ENCODE peak calls at places on chromosome 1, in four cellular contexts. A is ovary, J is adrenal gland, D is stomach. E is an unnamed sample. For H3K4me1, the result is how much of the 10 kb centered on the place peaks cover.

GRCh38 chr1:10795305-10796021 is 983 bp downstream of the CASZ1 start:
- DNase-seq in A (no peak), J (peak), D (no peak), E (no peak)

GRCh38 chr1:3186526-3186921 is 117.5 kb downstream of the PRDM16 start:
- DNase-seq in A (peak), J (peak), D (peak), E (no peak)

GRCh38 chr1:185644531-185644930 is 89.7 kb upstream of the HMCN1 start:
- DNase-seq in A (no peak), J (no peak), D (no peak), E (no peak)

GRCh38 chr1:205451202-205451601 is 4.6 kb downstream of the BLACAT1 start:
- DNase-seq in A (no peak), J (no peak), D (no peak), E (no peak)

GRCh38 chr1:222618001-222618879 is at the start of gene MIA3:
- DNase-seq in A (peak), J (peak), D (no peak), E (peak)

GRCh38 chr1:39639333-39640130 is at the start of gene HEYL:
- DNase-seq in A (peak), J (peak), D (peak), E (peak)

GRCh38 chr1:68046885-68047658 is 3.4 kb downstream of the DIRAS3 start:
- DNase-seq in A (no peak), J (no peak), D (no peak), E (no peak)

GRCh38 chr1:92858564-92859399 is 26.9 kb downstream of the RPL5 start:
- DNase-seq in A (no peak), J (peak), D (peak), E (peak)

GRCh38 chr1:189605236-189605635 is 872.4 kb downstream of the BRINP3 start:
- DNase-seq in A (no peak), J (no peak), D (no peak), E (no peak)

GRCh38 chr1:221946768-221947167 is 204.9 kb upstream of the DUSP10 start:
- DNase-seq in A (no peak), J (no peak), D (no peak), E (no peak)

GRCh38 chr1:180227843-180228647 is 2.0 kb upstream of the LHX4 start:
- DNase-seq in A (no peak), J (no peak), D (no peak), E (no peak)

GRCh38 chr1:225613006-225613405 is 39.9 kb downstream of the ENAH start:
- DNase-seq in A (no peak), J (no peak), D (no peak), E (no peak)

GRCh38 chr1:225610539-225610938 is 42.4 kb downstream of the ENAH start:
- DNase-seq in A (no peak), J (no peak), D (no peak), E (no peak)

GRCh38 chr1:225608014-225608796 is 44.7 kb downstream of the ENAH start:
- DNase-seq in A (no peak), J (no peak), D (no peak), E (no peak)

GRCh38 chr1:225612265-225612664 is 40.7 kb downstream of the ENAH start:
- DNase-seq in A (no peak), J (no peak), D (no peak), E (no peak)

GRCh38 chr1:225611537-225612223 is 41.2 kb downstream of the ENAH start:
- DNase-seq in A (no peak), J (no peak), D (peak), E (no peak)
- H3K4me1 ChIP-seq in A (under half), J (under half), D (half or more), E (under half)

DNA sequence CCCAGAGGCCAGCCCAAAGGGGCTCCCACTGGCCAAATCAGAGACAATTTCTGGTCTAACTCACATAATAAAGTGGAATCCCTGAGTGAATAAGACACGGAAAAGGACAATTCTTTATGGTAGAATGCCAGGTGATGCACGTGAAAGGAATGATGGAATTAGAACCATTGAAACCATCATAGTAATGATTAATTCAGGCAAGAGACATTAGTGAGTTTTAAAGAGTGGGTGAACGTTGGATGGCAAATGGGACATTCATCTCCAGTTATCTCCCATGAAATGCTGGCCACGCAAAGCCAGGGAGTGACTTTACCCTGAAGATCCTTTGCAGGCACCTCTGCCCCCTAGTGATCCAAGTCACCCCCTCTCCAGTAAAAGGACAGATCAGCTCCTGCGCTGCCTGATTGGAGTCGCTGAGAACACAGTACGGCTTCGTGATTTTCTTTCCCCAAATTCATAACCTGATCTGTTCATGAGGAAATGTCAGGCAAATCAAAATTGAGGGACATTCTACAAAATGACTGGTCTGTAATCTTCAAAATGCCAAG is 87.5 kb downstream of the AJAP1 start:
- DNase-seq in A (no peak), J (no peak), D (no peak), E (no peak)
- H3K4me1 ChIP-seq in A (under half), J (under half), D (under half), E (under half)

GRCh38 chr1:248840946-248841345 is 2.9 kb downstream of the ZNF672 start:
- DNase-seq in A (no peak), J (no peak), D (no peak), E (no peak)

GRCh38 chr1:248837794-248838356 is at the start of gene ZNF672:
- DNase-seq in A (peak), J (peak), D (peak), E (peak)

GRCh38 chr1:248838357-248839167 is 538 bp downstream of the ZNF672 start:
- DNase-seq in A (peak), J (peak), D (peak), E (peak)

GRCh38 chr1:248837045-248837793 is 805 bp upstream of the ZNF672 start:
- DNase-seq in A (no peak), J (no peak), D (peak), E (no peak)

GRCh38 chr1:248839168-248839555 is 1.1 kb downstream of the ZNF672 start:
- DNase-seq in A (no peak), J (no peak), D (no peak), E (no peak)
- H3K4me1 ChIP-seq in A (under half), J (under half), D (half or more), E (under half)

DNA sequence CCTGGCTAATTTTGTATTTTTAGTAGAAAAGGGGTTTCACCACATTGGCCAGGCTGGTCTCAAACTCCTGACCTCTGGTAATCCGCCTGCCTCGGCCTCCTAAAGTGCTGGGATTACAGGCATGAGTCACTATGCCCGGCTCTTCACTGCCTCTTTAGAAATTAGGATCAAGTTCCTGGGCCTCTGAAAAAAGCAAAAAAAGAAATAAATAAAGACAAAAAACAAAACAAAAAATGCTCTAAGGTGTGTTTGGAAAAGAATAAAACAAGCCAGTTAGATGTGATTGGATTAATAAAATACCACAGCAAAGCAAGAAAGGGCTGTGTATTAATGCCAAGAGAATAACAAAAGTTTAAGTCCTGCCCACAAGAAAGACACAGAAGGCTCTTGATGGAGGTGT is 4.2 kb upstream of the ABCB10 start:
- DNase-seq in A (no peak), J (no peak), D (no peak), E (no peak)
- H3K4me1 ChIP-seq in A (under half), J (under half), D (under half), E (under half)

GRCh38 chr1:30751830-30752650 is 5.5 kb downstream of the LAPTM5 start:
- DNase-seq in A (no peak), J (no peak), D (no peak), E (no peak)

GRCh38 chr1:30748699-30749401 is 8.7 kb downstream of the LAPTM5 start:
- DNase-seq in A (no peak), J (no peak), D (no peak), E (no peak)

GRCh38 chr1:30750751-30751291 is 6.8 kb downstream of the LAPTM5 start:
- DNase-seq in A (no peak), J (no peak), D (no peak), E (no peak)

GRCh38 chr1:30748098-30748698 is 9.4 kb downstream of the LAPTM5 start:
- DNase-seq in A (no peak), J (no peak), D (no peak), E (no peak)

GRCh38 chr1:30749691-30750583 is 7.6 kb downstream of the LAPTM5 start:
- DNase-seq in A (no peak), J (no peak), D (no peak), E (no peak)
- H3K4me1 ChIP-seq in A (under half), J (under half), D (under half), E (under half)

DNA sequence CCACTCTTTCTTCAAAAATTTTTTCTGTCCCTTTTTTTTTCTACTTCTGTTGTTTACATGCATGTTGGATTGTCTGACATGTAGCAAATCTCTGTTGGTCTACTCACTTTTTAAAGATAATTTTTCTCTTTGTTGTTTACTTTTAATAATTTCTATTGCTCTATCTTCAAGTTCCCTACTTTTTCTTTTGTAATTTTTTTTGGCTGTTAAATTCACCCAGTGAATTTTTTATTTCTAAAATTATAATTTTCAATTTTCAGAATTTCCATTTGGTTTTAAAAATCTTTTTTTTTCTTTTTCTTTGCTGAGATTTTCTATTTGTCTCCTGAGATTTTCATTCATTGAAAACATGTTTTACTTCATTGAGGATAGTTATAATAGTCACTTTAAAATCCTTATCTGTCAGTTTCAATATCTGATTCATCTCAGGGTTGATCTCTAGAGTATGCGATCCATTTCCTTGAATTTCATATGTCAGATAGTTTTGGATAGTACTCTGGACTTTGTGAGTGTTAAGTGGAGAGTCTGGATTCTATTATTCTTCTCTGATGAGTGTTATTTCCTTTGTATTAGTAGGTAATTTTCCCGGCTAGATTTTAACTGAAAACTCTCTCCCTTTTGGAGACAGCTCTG is 1.6 kb upstream of the TSEN15 start:
- DNase-seq in A (no peak), J (no peak), D (no peak), E (no peak)
- H3K4me1 ChIP-seq in A (under half), J (under half), D (under half), E (under half)

GRCh38 chr1:54374766-54375165 is 31.4 kb downstream of the SSBP3 start:
- DNase-seq in A (peak), J (no peak), D (no peak), E (no peak)

GRCh38 chr1:54375331-54376084 is 30.7 kb downstream of the SSBP3 start:
- DNase-seq in A (no peak), J (no peak), D (peak), E (no peak)

GRCh38 chr1:54378157-54378883 is 27.9 kb downstream of the SSBP3 start:
- DNase-seq in A (no peak), J (no peak), D (no peak), E (no peak)

GRCh38 chr1:54377040-54377691 is 29.0 kb downstream of the SSBP3 start:
- DNase-seq in A (no peak), J (peak), D (peak), E (no peak)

DNA sequence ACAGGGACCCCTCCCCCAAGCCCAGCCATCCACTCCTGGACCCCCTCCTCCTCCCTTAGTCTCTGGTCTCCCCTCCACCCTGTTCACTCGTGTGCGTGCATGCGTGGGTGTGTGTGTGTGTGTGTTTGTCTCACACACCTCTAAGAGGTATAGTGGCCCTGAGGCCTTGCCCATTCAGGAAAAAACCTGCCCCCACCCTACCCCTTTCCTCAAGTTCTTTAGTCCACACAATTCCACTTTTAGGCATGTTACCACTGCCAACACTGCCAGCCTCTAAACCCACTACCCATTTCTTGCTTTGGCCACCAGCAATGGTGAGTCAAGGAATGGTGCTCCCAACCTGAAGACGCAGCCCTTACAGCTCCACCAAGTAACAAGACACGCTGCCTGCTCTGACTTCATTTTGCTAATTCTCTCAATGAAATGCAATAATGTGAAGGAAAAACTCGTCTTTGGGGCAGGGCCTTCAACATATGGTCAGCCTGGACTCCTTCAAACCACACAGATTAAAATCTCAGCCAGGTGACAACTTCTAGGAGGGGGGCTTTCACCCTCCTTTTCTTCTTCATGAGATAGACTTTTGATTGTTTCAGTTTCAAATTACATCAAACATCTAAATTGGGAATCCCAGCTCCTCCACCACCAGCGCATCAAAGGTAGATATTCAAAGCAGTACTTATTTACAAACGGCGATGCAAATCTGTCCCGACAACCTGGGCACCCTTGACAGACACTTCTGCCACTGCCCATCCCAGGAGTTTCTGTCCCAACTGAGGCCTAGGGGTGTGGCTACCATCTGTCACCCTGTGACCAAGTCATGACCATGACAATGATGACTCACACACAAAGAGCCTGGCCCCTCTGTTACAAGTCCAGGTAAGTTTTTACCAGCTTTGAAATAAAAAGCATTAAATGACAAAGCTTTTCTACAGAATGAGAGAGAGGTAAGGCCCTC is 29.8 kb downstream of the SSBP3 start:
- DNase-seq in A (no peak), J (peak), D (no peak), E (no peak)
- H3K4me1 ChIP-seq in A (half or more), J (half or more), D (half or more), E (under half)

GRCh38 chr1:182608850-182609610 is 4.8 kb upstream of the RGS16 start:
- DNase-seq in A (no peak), J (no peak), D (no peak), E (peak)
- H3K4me1 ChIP-seq in A (under half), J (under half), D (under half), E (under half)

GRCh38 chr1:157781048-157781447 is 4.1 kb upstream of the FCRL2 start:
- DNase-seq in A (no peak), J (no peak), D (no peak), E (no peak)
- H3K4me1 ChIP-seq in A (under half), J (under half), D (under half), E (under half)

DNA sequence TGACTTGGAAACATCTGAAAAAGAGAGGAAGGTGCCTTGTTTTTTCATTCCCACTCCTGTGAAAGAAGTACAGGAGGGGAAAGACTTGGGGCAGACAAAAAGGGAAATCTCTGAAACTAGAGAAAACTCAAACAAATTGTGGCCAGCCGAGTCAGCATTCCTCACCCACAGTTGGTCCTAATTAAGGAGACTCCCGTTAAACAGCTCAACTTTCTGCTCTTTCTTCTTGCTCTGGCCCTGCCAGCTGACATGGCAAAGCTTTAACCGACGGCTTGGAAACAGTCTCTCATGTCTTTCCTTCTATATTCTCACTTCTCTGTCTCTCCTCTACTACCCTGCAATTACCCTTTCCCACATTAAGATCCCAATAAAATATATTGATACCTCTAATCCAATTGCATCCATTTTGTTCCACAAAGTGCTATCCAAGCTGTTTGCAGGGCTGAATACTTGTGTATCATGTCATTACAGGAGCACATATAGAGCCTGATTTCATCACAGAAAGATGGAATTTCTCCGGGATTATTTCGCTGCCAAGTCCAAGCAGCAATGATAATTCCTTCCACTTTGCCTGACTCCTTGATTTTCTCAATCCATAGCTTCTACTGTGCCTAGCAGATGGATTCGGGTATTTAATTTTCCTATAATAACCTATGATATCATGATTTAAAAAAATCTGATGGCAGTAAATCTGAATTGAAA is 65.4 kb upstream of the IPO9 start:
- DNase-seq in A (no peak), J (no peak), D (no peak), E (no peak)
- H3K4me1 ChIP-seq in A (under half), J (under half), D (under half), E (half or more)